ENCODE peak calls at places on chromosomes 4 and X, in four cellular contexts. C, D, X and T are unnamed samples.

GRCh38 chr4:108135549-108136209 is 33.1 kb downstream of the LEF1 start:
- DNase-seq in X (peak; percentile 48), C (no peak), D (no peak), T (no peak)

GRCh38 chr4:156956359-156956758 is 15.2 kb downstream of the PDGFC start:
- DNase-seq in D (no peak), C (no peak), X (no peak), T (no peak)

GRCh38 chr4:128737098-128737513 is 72.4 kb upstream of the JADE1 start:
- DNase-seq in X (peak; percentile 20), D (no peak), C (no peak), T (no peak)

GRCh38 chr4:186723207-186724047 is at the start of gene FAT1:
- DNase-seq in C (peak; percentile 73), D (peak; percentile 84), X (peak; percentile 85), T (peak; percentile 78)

GRCh38 chrX:136219893-136220292 is 31.3 kb downstream of the MAP7D3 start:
- DNase-seq in D (no peak), C (no peak), X (no peak), T (no peak)

GRCh38 chrX:148580016-148580415 is 79.6 kb downstream of the AFF2 start:
- DNase-seq in C (peak; percentile 40), X (no peak), D (peak; percentile 50), T (no peak)

GRCh38 chr4:85932371-85933305 is 427.2 kb downstream of the MAPK10 start:
- DNase-seq in D (peak; percentile 58), X (no peak), C (peak; percentile 69), T (no peak)

GRCh38 chr4:8328866-8329559 is 59.5 kb downstream of the HTRA3 start:
- DNase-seq in C (no peak), D (no peak), X (no peak), T (no peak)

GRCh38 chrX:24982306-24982965 is 33.3 kb downstream of the ARX start:
- DNase-seq in D (no peak), X (no peak), C (no peak), T (no peak)

GRCh38 chr4:169811476-169811875 is 53.7 kb upstream of the HPF1 start:
- DNase-seq in X (no peak), D (no peak), C (no peak), T (no peak)

GRCh38 chrX:151488677-151489076 is 74.8 kb upstream of the PASD1 start:
- DNase-seq in D (no peak), X (peak; percentile 45), C (no peak), T (no peak)
- TF ChIP-seq CTCF in D (no peak), X (peak; percentile 61), C (no peak), T (peak; percentile 20)

DNA sequence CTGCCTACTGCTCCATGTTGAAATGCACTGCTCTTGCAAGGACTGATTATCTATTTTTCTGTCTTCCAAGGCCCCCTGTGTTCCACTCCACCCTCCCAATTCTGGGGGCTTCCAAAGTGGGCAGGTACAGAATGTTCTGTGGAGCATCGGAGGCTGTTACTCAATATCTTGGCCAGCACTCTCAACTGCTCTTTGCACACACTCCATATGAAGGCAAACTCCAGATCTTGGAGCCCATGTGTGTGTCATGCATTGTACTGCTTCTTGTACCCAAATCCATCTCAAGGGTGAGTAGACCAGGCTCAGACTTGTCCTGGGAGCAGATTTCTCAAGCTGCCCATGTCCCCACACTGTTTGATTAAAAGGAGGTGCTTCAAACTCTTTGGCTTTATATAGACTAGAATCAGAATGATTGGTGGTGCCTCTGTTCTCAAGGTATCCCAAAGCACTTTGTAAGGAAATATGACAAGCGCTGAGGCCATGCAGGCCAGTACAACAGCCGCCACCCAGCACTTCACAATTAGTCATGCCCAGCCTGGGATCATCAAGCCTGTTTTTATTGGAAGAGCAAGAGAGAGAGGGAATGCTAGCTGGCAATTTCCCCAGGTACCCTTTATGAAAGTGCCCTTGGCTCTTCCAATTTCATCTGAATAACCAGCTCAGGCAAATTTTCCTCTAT is 44.3 kb downstream of the AR start:
- DNase-seq in C (no peak), D (peak; percentile 26), X (no peak), T (no peak)
- TF ChIP-seq CTCF in C (no peak), D (no peak), X (no peak), T (no peak)

GRCh38 chrX:18674417-18674787 is 2.5 kb upstream of the RS1 start:
- DNase-seq in C (no peak), D (no peak), X (peak; percentile 27), T (no peak)
- TF ChIP-seq CTCF in C (no peak), D (no peak), X (no peak), T (no peak)

DNA sequence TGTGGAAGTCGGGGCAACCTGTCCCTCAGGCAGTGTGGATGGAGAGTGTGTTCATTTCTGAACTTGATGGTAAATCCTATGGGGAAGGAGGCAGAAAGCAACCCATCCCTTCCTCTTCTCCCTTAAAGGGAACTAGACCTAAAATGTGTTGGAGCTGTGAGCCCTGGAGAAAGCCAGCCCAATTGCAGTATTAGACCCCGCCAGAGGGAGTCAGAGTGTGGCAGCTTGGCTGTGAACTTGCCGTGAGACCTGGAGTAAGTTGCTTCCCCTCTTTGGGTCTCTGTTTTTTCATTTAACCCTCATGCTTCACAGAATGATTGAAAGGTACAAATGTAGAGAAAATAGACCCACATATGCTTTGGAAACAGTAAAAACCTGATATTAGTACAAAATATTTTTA is 108.7 kb upstream of the PAK3 start:
- DNase-seq in D (no peak), C (no peak), X (no peak), T (peak; percentile 17)
- TF ChIP-seq CTCF in D (peak; percentile 16), C (no peak), X (no peak), T (no peak)

GRCh38 chrX:101462892-101463291 is 22.4 kb upstream of the ARMCX4 start:
- DNase-seq in X (peak; percentile 21), D (peak; percentile 22), C (no peak), T (peak; percentile 6)

GRCh38 chrX:101460669-101461068 is 24.6 kb upstream of the ARMCX4 start:
- DNase-seq in X (no peak), C (no peak), D (no peak), T (no peak)
- TF ChIP-seq CTCF in X (peak; percentile 16), C (no peak), D (no peak), T (no peak)

DNA sequence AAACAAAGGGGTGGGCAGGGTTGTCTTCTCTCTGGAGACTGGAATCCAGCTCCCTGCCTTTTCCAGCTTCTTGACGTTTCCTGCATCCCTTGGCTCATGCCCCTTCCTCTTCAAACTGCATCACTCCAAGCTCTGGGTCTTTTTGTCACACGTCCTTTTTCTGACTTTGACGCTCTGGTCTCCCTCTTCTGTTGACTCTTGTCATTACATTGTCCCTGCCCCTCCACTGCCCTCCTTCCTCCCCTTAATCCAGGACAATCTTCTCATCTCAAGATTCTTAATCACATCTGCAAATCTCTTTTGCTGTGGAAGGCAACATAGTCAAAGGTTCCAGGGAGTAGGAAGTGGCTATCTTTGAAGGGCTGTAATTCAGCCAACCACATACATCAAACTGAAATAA is 178.3 kb downstream of the TMA16 start:
- DNase-seq in D (no peak), C (no peak), X (no peak), T (no peak)
- TF ChIP-seq CTCF in D (no peak), C (no peak), X (no peak), T (no peak)

GRCh38 chr4:119626943-119627266 is 1.7 kb downstream of the PDE5A start:
- DNase-seq in C (no peak), D (no peak), X (no peak), T (no peak)

GRCh38 chr4:119628281-119629141 is at the start of gene PDE5A:
- DNase-seq in D (peak; percentile 82), X (peak; percentile 76), C (peak; percentile 60), T (peak; percentile 88)

GRCh38 chr4:119626420-119626819 is 2.2 kb downstream of the PDE5A start:
- DNase-seq in D (no peak), X (no peak), C (no peak), T (no peak)

GRCh38 chr4:119629142-119629471 is 503 bp upstream of the PDE5A start:
- DNase-seq in C (no peak), X (no peak), D (no peak), T (no peak)

GRCh38 chr4:119627267-119628190 is 1.1 kb downstream of the PDE5A start:
- DNase-seq in D (peak; percentile 77), C (peak; percentile 65), X (peak; percentile 81), T (peak; percentile 81)
- TF ChIP-seq CTCF in D (peak; percentile 28), C (peak; percentile 25), X (peak; percentile 44), T (peak; percentile 58)

DNA sequence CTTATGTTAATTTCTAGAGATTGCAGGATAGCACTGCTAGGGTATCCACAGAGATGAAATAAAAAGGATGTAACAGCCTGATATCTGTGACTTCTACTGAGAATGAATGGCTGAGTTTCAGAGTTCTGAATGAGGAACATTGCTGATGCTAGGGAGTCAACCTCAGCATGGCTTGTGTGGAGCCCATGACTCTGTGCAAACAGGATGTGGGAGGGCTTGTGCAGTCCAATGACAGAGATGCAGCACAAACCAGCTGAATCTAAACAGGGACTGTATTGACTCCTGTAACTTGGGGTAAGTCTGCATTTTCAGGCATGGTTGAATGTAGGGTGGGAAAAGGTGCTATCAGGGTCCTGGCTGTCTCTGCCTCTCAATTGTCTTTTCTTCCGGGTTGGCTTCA is 5.3 kb upstream of the RASL11B start:
- DNase-seq in X (no peak), C (no peak), D (no peak), T (no peak)
- TF ChIP-seq CTCF in X (no peak), C (no peak), D (no peak), T (no peak)

DNA sequence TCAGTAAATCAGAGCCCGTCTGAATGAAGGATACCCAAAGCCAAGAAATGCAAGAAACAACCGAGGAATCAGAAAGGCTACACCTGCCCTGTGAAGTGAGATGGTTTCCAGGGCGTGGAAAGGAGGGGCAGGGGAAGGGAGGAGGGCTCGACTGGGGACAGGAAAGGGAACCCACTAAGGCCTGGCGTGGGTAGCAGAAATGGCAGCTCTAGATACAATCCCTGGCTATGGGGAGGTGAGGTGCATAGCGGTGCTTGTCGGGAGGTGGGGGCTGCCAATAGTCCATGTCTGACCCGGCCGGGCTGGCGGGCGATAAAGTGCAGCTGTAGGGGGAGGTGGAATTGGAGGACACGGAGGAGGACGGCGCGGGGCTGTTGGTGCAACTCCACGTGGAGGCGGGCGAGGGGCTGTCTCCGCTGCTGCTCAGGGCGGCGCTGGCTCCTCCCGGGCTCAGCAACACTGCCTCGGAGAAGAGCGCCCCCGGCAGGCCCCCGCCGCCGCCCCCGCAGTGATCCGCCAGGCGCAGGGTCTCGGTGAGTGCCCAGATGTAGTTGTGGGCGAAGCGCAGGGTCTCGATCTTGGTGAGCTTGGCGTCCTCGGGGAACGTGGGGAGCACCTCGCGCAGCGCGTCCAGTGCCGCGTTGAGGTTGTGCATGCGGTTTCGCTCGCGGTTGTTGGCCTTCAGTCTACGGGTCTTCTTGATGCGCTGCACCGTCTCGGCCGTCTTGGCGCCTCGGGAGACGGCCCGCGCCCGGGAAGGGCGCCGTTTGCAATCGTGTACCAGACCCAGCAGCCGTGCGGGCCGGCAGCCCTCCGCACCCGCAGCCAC is 1.3 kb downstream of the NEUROG2 start:
- DNase-seq in D (no peak), X (no peak), C (no peak), T (peak; percentile 21)
- TF ChIP-seq CTCF in D (no peak), X (no peak), C (no peak), T (no peak)

DNA sequence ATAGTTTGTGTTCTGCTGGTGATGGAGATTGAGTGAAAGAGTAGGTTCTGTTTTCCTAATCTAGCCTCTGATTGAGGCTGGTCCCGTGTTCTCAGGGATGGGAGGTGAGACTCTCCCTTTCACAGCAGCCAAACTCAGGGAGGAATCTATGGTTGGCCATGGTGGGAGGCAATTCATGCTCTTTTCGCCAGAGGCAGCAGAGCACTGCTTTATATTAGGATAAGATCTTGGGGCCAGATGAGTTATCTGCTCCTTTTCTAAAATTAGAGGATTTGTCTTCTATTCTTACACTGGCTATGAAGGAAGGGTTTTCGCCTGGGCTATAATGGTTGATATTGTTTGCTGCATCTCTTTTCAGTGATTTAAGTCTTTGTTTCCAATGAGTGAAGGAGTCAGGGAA is 63.9 kb upstream of the NLGN4X start:
- DNase-seq in X (no peak), D (no peak), C (no peak), T (no peak)
- TF ChIP-seq CTCF in X (no peak), D (no peak), C (no peak), T (no peak)